ENCODE peak calls at places on chromosomes 6 and 20, in seven cellular contexts. U is GM20000; P is kidney epithelial cell; L is cardiac muscle cell; M is stimulated activated CD8-positive, alpha-beta memory T cell treated with anti-CD3 and anti-CD28 coated beads, Interleukin-2, amount 100 ng/mL, for 1 hour; R is H54; N is A549. Y is an unnamed sample.
A peak's percentile ranks its signal among the peaks of the same experiment; 100 is the strongest.

GRCh38 chr6:7140631-7141366 is 33.0 kb downstream of the RREB1 start:
- DNase-seq in U (peak; percentile 94), P (no peak), L (peak; percentile 81), M (peak; percentile 53), R (peak; percentile 87), N (peak; percentile 60), Y (peak; percentile 69)

GRCh38 chr6:158409451-158409850 is 97.2 kb downstream of the TULP4 start:
- DNase-seq in U (no peak), P (no peak), L (peak; percentile 89), M (no peak), R (no peak), N (no peak), Y (no peak)

GRCh38 chr6:158646023-158646888 is 1.7 kb upstream of the DYNLT1 start:
- DNase-seq in U (no peak), P (no peak), L (no peak), M (no peak), R (no peak), N (no peak), Y (no peak)

GRCh38 chr6:5752282-5752681 is 254.4 kb downstream of the NRN1 start:
- DNase-seq in U (no peak), P (peak; percentile 65), L (peak; percentile 76), M (no peak), R (peak; percentile 19), N (no peak), Y (no peak)

GRCh38 chr20:18250237-18250636 is 38.1 kb upstream of the ZNF133 start:
- DNase-seq in U (no peak), P (no peak), L (no peak), M (no peak), R (no peak), N (no peak), Y (no peak)

GRCh38 chr6:13535306-13535705 is 39.1 kb upstream of the SIRT5 start:
- DNase-seq in U (no peak), P (no peak), L (no peak), M (no peak), R (no peak), N (no peak), Y (no peak)

GRCh38 chr6:40545954-40546353 is 41.2 kb downstream of the LRFN2 start:
- DNase-seq in U (no peak), P (no peak), L (no peak), M (no peak), R (no peak), N (no peak), Y (no peak)

GRCh38 chr6:106870824-106871300 is 103.7 kb downstream of the CD24 start:
- DNase-seq in U (no peak), P (peak; percentile 28), L (no peak), M (no peak), R (no peak), N (peak; percentile 64), Y (no peak)

GRCh38 chr6:46255528-46255927 is 84.7 kb upstream of the ENPP5 start:
- DNase-seq in U (no peak), P (no peak), L (no peak), M (no peak), R (no peak), N (no peak), Y (no peak)

GRCh38 chr6:100664274-100665040 is 199.7 kb upstream of the SIM1 start:
- DNase-seq in U (no peak), P (no peak), L (peak; percentile 61), M (no peak), R (no peak), N (peak; percentile 20), Y (peak; percentile 17)

GRCh38 chr6:19492631-19493030 is 344.5 kb upstream of the ID4 start:
- DNase-seq in U (no peak), P (no peak), L (no peak), M (no peak), R (no peak), N (no peak), Y (no peak)

GRCh38 chr20:46388945-46389344 is 17.5 kb downstream of the ELMO2 start:
- DNase-seq in U (no peak), P (no peak), L (no peak), M (no peak), R (no peak), N (no peak), Y (no peak)

GRCh38 chr6:50217816-50218215 is 168.1 kb upstream of the DEFB112 start:
- DNase-seq in U (no peak), P (no peak), L (no peak), M (no peak), R (no peak), N (no peak), Y (no peak)

GRCh38 chr20:64000906-64001305 is 20.0 kb downstream of the PRPF6 start:
- DNase-seq in U (no peak), P (no peak), L (no peak), M (no peak), R (no peak), N (no peak), Y (no peak)

GRCh38 chr6:27830212-27830664 is 82.0 kb downstream of the OR2B2 start:
- DNase-seq in U (no peak), P (no peak), L (no peak), M (no peak), R (no peak), N (no peak), Y (no peak)

GRCh38 chr6:39899540-39900295 is 34.5 kb downstream of the MOCS1 start:
- DNase-seq in U (no peak), P (no peak), L (no peak), M (no peak), R (no peak), N (no peak), Y (no peak)

GRCh38 chr6:2516059-2516458 is 234.7 kb downstream of the MYLK4 start:
- DNase-seq in U (no peak), P (no peak), L (no peak), M (no peak), R (no peak), N (no peak), Y (no peak)

GRCh38 chr20:37989601-37990001 is 43.7 kb downstream of the TTI1 start:
- DNase-seq in U (no peak), P (no peak), L (no peak), M (no peak), R (no peak), N (no peak), Y (no peak)

GRCh38 chr20:30610044-30610693 is 647.3 kb upstream of the DEFB115 start:
- DNase-seq in U (no peak), P (no peak), L (no peak), M (no peak), R (no peak), N (no peak), Y (no peak)

GRCh38 chr20:50645253-50646068 is 45.9 kb downstream of the RIPOR3 start:
- DNase-seq in U (no peak), P (peak; percentile 99), L (peak; percentile 99), M (no peak), R (peak; percentile 94), N (peak; percentile 99), Y (no peak)

GRCh38 chr20:53672484-53673129 is 79.0 kb upstream of the ZNF217 start:
- DNase-seq in U (no peak), P (peak; percentile 70), L (no peak), M (no peak), R (no peak), N (no peak), Y (no peak)

GRCh38 chr6:56243518-56244070 is 3.8 kb downstream of the COL21A1 start:
- DNase-seq in U (no peak), P (no peak), L (no peak), M (no peak), R (no peak), N (no peak), Y (no peak)

GRCh38 chr6:29941476-29941875 is 856 bp upstream of the HLA-A start:
- DNase-seq in U (no peak), P (no peak), L (no peak), M (no peak), R (no peak), N (no peak), Y (no peak)

GRCh38 chr6:163985710-163986109 is 571.2 kb downstream of the QKI start:
- DNase-seq in U (no peak), P (no peak), L (no peak), M (no peak), R (no peak), N (no peak), Y (no peak)

GRCh38 chr6:6525948-6526347 is 62.6 kb upstream of the LY86 start:
- DNase-seq in U (no peak), P (no peak), L (no peak), M (no peak), R (no peak), N (no peak), Y (no peak)

GRCh38 chr20:36849333-36850065 is 26.4 kb upstream of the TLDC2 start:
- DNase-seq in U (no peak), P (no peak), L (no peak), M (no peak), R (no peak), N (no peak), Y (no peak)

GRCh38 chr20:31740208-31740607 is 1.1 kb downstream of the TPX2 start:
- DNase-seq in U (no peak), P (no peak), L (peak; percentile 57), M (no peak), R (no peak), N (no peak), Y (no peak)

GRCh38 chr6:118187568-118188164 is 280.6 kb downstream of the SLC35F1 start:
- DNase-seq in U (peak; percentile 6), P (no peak), L (peak; percentile 89), M (no peak), R (no peak), N (no peak), Y (no peak)

GRCh38 chr20:57620274-57620990 is at the start of gene ZBP1:
- DNase-seq in U (peak; percentile 85), P (no peak), L (no peak), M (no peak), R (no peak), N (no peak), Y (no peak)

GRCh38 chr6:78483546-78483945 is 383.8 kb upstream of the IRAK1BP1 start:
- DNase-seq in U (no peak), P (no peak), L (no peak), M (no peak), R (no peak), N (no peak), Y (no peak)

GRCh38 chr6:74979065-74979766 is 226.6 kb downstream of the COL12A1 start:
- DNase-seq in U (no peak), P (no peak), L (no peak), M (no peak), R (no peak), N (no peak), Y (no peak)

GRCh38 chr6:24902782-24903181 is 33.0 kb downstream of the RIPOR2 start:
- DNase-seq in U (no peak), P (peak; percentile 29), L (peak; percentile 23), M (no peak), R (peak; percentile 67), N (no peak), Y (no peak)

GRCh38 chr20:50366270-50367103 is 143.7 kb upstream of the PTPN1 start:
- DNase-seq in U (no peak), P (peak; percentile 26), L (peak; percentile 92), M (no peak), R (no peak), N (peak; percentile 65), Y (peak; percentile 97)